ENCODE peak calls at places on chromosomes 16 and 17, in ten cellular contexts. One of them, this sample, is unnamed.

GRCh38 chr17:56206351-56206750 is 53.1 kb downstream of the ANKFN1 start:
- DNase-seq in KBM-7: no peak
- DNase-seq in foreskin keratinocyte: no peak
- DNase-seq in NCI-H2081: no peak
- DNase-seq in activated T-cell treated with anti-CD3 and anti-CD28 coated beads, Interleukin-2, amount 50 U/mL, for 4 hours: no peak
- DNase-seq in stromal cell of bone marrow: no peak
- DNase-seq in nephron progenitor cell: no peak
- DNase-seq in activated CD4-positive, alpha-beta T cell treated with anti-CD3 and anti-CD28 coated beads, Interleukin-2, amount 50 U/mL, for 1 hour: no peak
- DNase-seq in activated CD8-positive, alpha-beta memory T cell treated with anti-CD3 and anti-CD28 coated beads for 1 hour: no peak
- DNase-seq in left kidney: no peak
- DNase-seq in this sample: no peak

GRCh38 chr17:28472871-28473497 is 460 bp upstream of the SLC13A2 start:
- DNase-seq in nephron progenitor cell: no peak
- DNase-seq in left kidney: no peak
- DNase-seq in activated CD8-positive, alpha-beta memory T cell treated with anti-CD3 and anti-CD28 coated beads for 1 hour: no peak
- DNase-seq in KBM-7: no peak
- DNase-seq in activated CD4-positive, alpha-beta T cell treated with anti-CD3 and anti-CD28 coated beads, Interleukin-2, amount 50 U/mL, for 1 hour: no peak
- DNase-seq in foreskin keratinocyte: no peak
- DNase-seq in activated T-cell treated with anti-CD3 and anti-CD28 coated beads, Interleukin-2, amount 50 U/mL, for 4 hours: no peak
- DNase-seq in stromal cell of bone marrow: no peak
- DNase-seq in NCI-H2081: no peak
- DNase-seq in this sample: no peak

GRCh38 chr17:65449495-65449894 is 112.0 kb downstream of the AXIN2 start:
- DNase-seq in NCI-H2081: no peak
- DNase-seq in foreskin keratinocyte: no peak
- DNase-seq in left kidney: no peak
- DNase-seq in KBM-7: no peak
- DNase-seq in activated CD8-positive, alpha-beta memory T cell treated with anti-CD3 and anti-CD28 coated beads for 1 hour: no peak
- DNase-seq in activated T-cell treated with anti-CD3 and anti-CD28 coated beads, Interleukin-2, amount 50 U/mL, for 4 hours: no peak
- DNase-seq in activated CD4-positive, alpha-beta T cell treated with anti-CD3 and anti-CD28 coated beads, Interleukin-2, amount 50 U/mL, for 1 hour: no peak
- DNase-seq in stromal cell of bone marrow: no peak
- DNase-seq in nephron progenitor cell: no peak
- DNase-seq in this sample: no peak

GRCh38 chr16:12113581-12114375 is 137.2 kb downstream of the SNX29 start:
- DNase-seq in nephron progenitor cell: peak
- DNase-seq in left kidney: peak
- DNase-seq in NCI-H2081: no peak
- DNase-seq in activated CD4-positive, alpha-beta T cell treated with anti-CD3 and anti-CD28 coated beads, Interleukin-2, amount 50 U/mL, for 1 hour: no peak
- DNase-seq in stromal cell of bone marrow: no peak
- DNase-seq in foreskin keratinocyte: no peak
- DNase-seq in activated T-cell treated with anti-CD3 and anti-CD28 coated beads, Interleukin-2, amount 50 U/mL, for 4 hours: no peak
- DNase-seq in KBM-7: no peak
- DNase-seq in activated CD8-positive, alpha-beta memory T cell treated with anti-CD3 and anti-CD28 coated beads for 1 hour: no peak
- DNase-seq in this sample: no peak

GRCh38 chr17:29682054-29682453 is 59.3 kb upstream of the CORO6 start:
- DNase-seq in stromal cell of bone marrow: no peak
- DNase-seq in activated CD8-positive, alpha-beta memory T cell treated with anti-CD3 and anti-CD28 coated beads for 1 hour: no peak
- DNase-seq in KBM-7: peak
- DNase-seq in activated CD4-positive, alpha-beta T cell treated with anti-CD3 and anti-CD28 coated beads, Interleukin-2, amount 50 U/mL, for 1 hour: no peak
- DNase-seq in foreskin keratinocyte: no peak
- DNase-seq in NCI-H2081: no peak
- DNase-seq in nephron progenitor cell: no peak
- DNase-seq in activated T-cell treated with anti-CD3 and anti-CD28 coated beads, Interleukin-2, amount 50 U/mL, for 4 hours: no peak
- DNase-seq in left kidney: no peak
- DNase-seq in this sample: no peak

GRCh38 chr17:43588121-43588520 is 42.0 kb upstream of the ETV4 start:
- DNase-seq in nephron progenitor cell: no peak
- DNase-seq in NCI-H2081: no peak
- DNase-seq in left kidney: no peak
- DNase-seq in foreskin keratinocyte: no peak
- DNase-seq in KBM-7: no peak
- DNase-seq in activated CD8-positive, alpha-beta memory T cell treated with anti-CD3 and anti-CD28 coated beads for 1 hour: no peak
- DNase-seq in activated T-cell treated with anti-CD3 and anti-CD28 coated beads, Interleukin-2, amount 50 U/mL, for 4 hours: no peak
- DNase-seq in activated CD4-positive, alpha-beta T cell treated with anti-CD3 and anti-CD28 coated beads, Interleukin-2, amount 50 U/mL, for 1 hour: no peak
- DNase-seq in stromal cell of bone marrow: no peak
- DNase-seq in this sample: no peak

GRCh38 chr16:83530293-83530692 is 277.5 kb upstream of the HSBP1 start:
- DNase-seq in KBM-7: peak
- DNase-seq in activated T-cell treated with anti-CD3 and anti-CD28 coated beads, Interleukin-2, amount 50 U/mL, for 4 hours: no peak
- DNase-seq in nephron progenitor cell: no peak
- DNase-seq in activated CD8-positive, alpha-beta memory T cell treated with anti-CD3 and anti-CD28 coated beads for 1 hour: no peak
- DNase-seq in NCI-H2081: no peak
- DNase-seq in activated CD4-positive, alpha-beta T cell treated with anti-CD3 and anti-CD28 coated beads, Interleukin-2, amount 50 U/mL, for 1 hour: no peak
- DNase-seq in foreskin keratinocyte: no peak
- DNase-seq in stromal cell of bone marrow: peak
- DNase-seq in left kidney: no peak
- DNase-seq in this sample: no peak

GRCh38 chr17:48611681-48612455 is 1.1 kb upstream of the HOXB7 start:
- DNase-seq in activated CD4-positive, alpha-beta T cell treated with anti-CD3 and anti-CD28 coated beads, Interleukin-2, amount 50 U/mL, for 1 hour: no peak
- DNase-seq in KBM-7: no peak
- DNase-seq in activated T-cell treated with anti-CD3 and anti-CD28 coated beads, Interleukin-2, amount 50 U/mL, for 4 hours: no peak
- DNase-seq in left kidney: peak
- DNase-seq in stromal cell of bone marrow: no peak
- DNase-seq in foreskin keratinocyte: no peak
- DNase-seq in activated CD8-positive, alpha-beta memory T cell treated with anti-CD3 and anti-CD28 coated beads for 1 hour: no peak
- DNase-seq in NCI-H2081: peak
- DNase-seq in nephron progenitor cell: peak
- DNase-seq in this sample: peak

GRCh38 chr16:1557576-1557975 is 24.1 kb downstream of the TMEM204 start:
- DNase-seq in activated T-cell treated with anti-CD3 and anti-CD28 coated beads, Interleukin-2, amount 50 U/mL, for 4 hours: no peak
- DNase-seq in activated CD8-positive, alpha-beta memory T cell treated with anti-CD3 and anti-CD28 coated beads for 1 hour: no peak
- DNase-seq in stromal cell of bone marrow: no peak
- DNase-seq in foreskin keratinocyte: no peak
- DNase-seq in KBM-7: no peak
- DNase-seq in nephron progenitor cell: no peak
- DNase-seq in left kidney: no peak
- DNase-seq in NCI-H2081: no peak
- DNase-seq in activated CD4-positive, alpha-beta T cell treated with anti-CD3 and anti-CD28 coated beads, Interleukin-2, amount 50 U/mL, for 1 hour: no peak
- DNase-seq in this sample: no peak

GRCh38 chr16:9885457-9885856 is 296.8 kb downstream of the GRIN2A start:
- DNase-seq in left kidney: peak
- DNase-seq in activated CD8-positive, alpha-beta memory T cell treated with anti-CD3 and anti-CD28 coated beads for 1 hour: no peak
- DNase-seq in KBM-7: no peak
- DNase-seq in foreskin keratinocyte: no peak
- DNase-seq in nephron progenitor cell: peak
- DNase-seq in activated T-cell treated with anti-CD3 and anti-CD28 coated beads, Interleukin-2, amount 50 U/mL, for 4 hours: no peak
- DNase-seq in stromal cell of bone marrow: no peak
- DNase-seq in NCI-H2081: no peak
- DNase-seq in activated CD4-positive, alpha-beta T cell treated with anti-CD3 and anti-CD28 coated beads, Interleukin-2, amount 50 U/mL, for 1 hour: no peak
- DNase-seq in this sample: no peak

GRCh38 chr17:79789943-79790804 is 6.7 kb downstream of the CBX8 start:
- DNase-seq in stromal cell of bone marrow: no peak
- DNase-seq in NCI-H2081: no peak
- DNase-seq in KBM-7: peak
- DNase-seq in foreskin keratinocyte: no peak
- DNase-seq in activated T-cell treated with anti-CD3 and anti-CD28 coated beads, Interleukin-2, amount 50 U/mL, for 4 hours: no peak
- DNase-seq in activated CD4-positive, alpha-beta T cell treated with anti-CD3 and anti-CD28 coated beads, Interleukin-2, amount 50 U/mL, for 1 hour: no peak
- DNase-seq in left kidney: peak
- DNase-seq in nephron progenitor cell: peak
- DNase-seq in activated CD8-positive, alpha-beta memory T cell treated with anti-CD3 and anti-CD28 coated beads for 1 hour: no peak
- DNase-seq in this sample: peak

This sample was measured in NCI-H774.